ENCODE peak calls at places on chromosomes 1 and 21, in six cellular contexts. O is stimulated activated CD4-positive, alpha-beta T cell treated with anti-CD3 and anti-CD28 coated beads, Interleukin-2, amount 100 ng/mL, for 24 hours; B is pancreas; H is activated T-helper 1 cell treated with Interleukin-2 at 50 U/mL for 16 hours; Q is mucosa of descending colon; M is SK-MEL-5. I is an unnamed sample.

GRCh38 chr1:62508187-62508758 is 71.4 kb downstream of the USP1 start:
- DNase-seq in M (peak; percentile 54), O (no peak), B (no peak), H (no peak), Q (peak; percentile 68), I (no peak)

GRCh38 chr1:16907870-16908758 is 12.3 kb downstream of the RNU1-2 start:
- DNase-seq in O (no peak), M (no peak), Q (no peak), B (no peak), H (no peak), I (no peak)

GRCh38 chr1:241336335-241336734 is 20.7 kb downstream of the RGS7 start:
- DNase-seq in M (no peak), O (no peak), Q (no peak), B (no peak), H (no peak), I (no peak)

GRCh38 chr1:231949277-231950122 is 322.9 kb downstream of the DISC1 start:
- DNase-seq in B (no peak), O (no peak), H (no peak), Q (peak; percentile 16), M (no peak), I (no peak)

GRCh38 chr1:239306426-239306825 is 79.9 kb upstream of the CHRM3 start:
- DNase-seq in M (no peak), Q (no peak), B (no peak), H (no peak), O (no peak), I (no peak)

GRCh38 chr1:216582151-216582550 is 141.1 kb downstream of the ESRRG start:
- DNase-seq in M (no peak), O (no peak), B (no peak), H (no peak), Q (no peak), I (no peak)

GRCh38 chr1:227923353-227924167 is 24.2 kb downstream of the WNT9A start:
- DNase-seq in H (no peak), M (no peak), Q (no peak), B (no peak), O (no peak), I (no peak)

GRCh38 chr21:46226920-46227599 is 1.5 kb downstream of the LSS start:
- DNase-seq in H (no peak), M (peak; percentile 8), O (no peak), Q (peak; percentile 27), B (no peak), I (no peak)

GRCh38 chr1:220137006-220137794 is 43.3 kb downstream of the IARS2 start:
- DNase-seq in O (no peak), Q (peak; percentile 22), H (no peak), B (no peak), M (no peak), I (no peak)

GRCh38 chr1:172394167-172394751 is 26.2 kb upstream of the C1orf105 start:
- DNase-seq in Q (peak; percentile 55), O (peak; percentile 58), B (no peak), M (peak; percentile 58), H (peak; percentile 40), I (peak; percentile 52)

GRCh38 chr1:150832597-150832996 is 24.5 kb upstream of the CTSK start:
- DNase-seq in O (no peak), Q (no peak), B (no peak), H (no peak), M (no peak), I (no peak)

GRCh38 chr21:34279285-34279684 is 84.5 kb upstream of the KCNE2 start:
- DNase-seq in Q (no peak), O (no peak), M (no peak), H (no peak), B (no peak), I (no peak)

GRCh38 chr1:154546264-154547043 is 12.0 kb downstream of the UBE2Q1 start:
- DNase-seq in H (peak; percentile 30), Q (peak; percentile 46), M (peak; percentile 93), B (peak; percentile 33), O (peak; percentile 67), I (peak; percentile 18)